ENCODE peak calls at places on chromosomes 13 and 19, in seven cellular contexts. J is ACHN; M is activated CD4-positive, alpha-beta T cell treated with anti-CD3 and anti-CD28 coated beads, Interleukin-2, amount 50 U/mL, for 1 hour; F is HT1080; E is cardiac muscle cell; L is ascending aorta; A is psoas muscle. O is an unnamed sample.

GRCh38 chr19:27691991-27692390 is 1521.0 kb downstream of the UQCRFS1 start:
- DNase-seq in M (no peak), L (no peak), A (no peak), J (no peak), E (no peak), F (peak; percentile 9), O (peak; percentile 24)

GRCh38 chr13:48160879-48161278 is 66.0 kb upstream of the MED4 start:
- DNase-seq in J (peak; percentile 73), L (no peak), F (peak; percentile 75), E (no peak), M (no peak), A (peak; percentile 66), O (peak; percentile 60)

GRCh38 chr19:28307963-28308362 is 905.0 kb downstream of the UQCRFS1 start:
- DNase-seq in L (no peak), A (no peak), E (no peak), M (no peak), J (no peak), F (no peak), O (no peak)

GRCh38 chr13:91346848-91347211 is 657 bp upstream of the MIR17HG start:
- DNase-seq in A (no peak), E (peak; percentile 45), M (peak; percentile 12), L (no peak), J (no peak), F (no peak), O (no peak)

GRCh38 chr13:51222510-51223283 is 499 bp downstream of the FAM124A start:
- DNase-seq in A (no peak), J (peak; percentile 4), M (no peak), E (peak; percentile 35), F (peak; percentile 15), L (no peak), O (no peak)

GRCh38 chr13:113920173-113920572 is 53.7 kb downstream of the C13orf46 start:
- DNase-seq in L (no peak), A (no peak), J (no peak), M (no peak), F (no peak), E (no peak), O (no peak)

GRCh38 chr19:1522838-1523237 is 1.0 kb upstream of the PLK5 start:
- DNase-seq in M (no peak), L (no peak), J (no peak), F (no peak), A (no peak), E (no peak), O (no peak)

GRCh38 chr13:35888327-35888940 is 242.7 kb downstream of the DCLK1 start:
- DNase-seq in M (no peak), J (no peak), F (no peak), L (no peak), E (no peak), A (no peak), O (peak; percentile 5)

GRCh38 chr13:76884571-76885202 is 1.5 kb downstream of the KCTD12 start:
- DNase-seq in J (peak; percentile 3), A (no peak), M (no peak), F (no peak), E (peak; percentile 1), L (no peak), O (no peak)

GRCh38 chr19:1259206-1259872 is 9.8 kb upstream of the CIRBP start:
- DNase-seq in M (peak; percentile 58), J (peak; percentile 60), A (peak; percentile 89), F (peak; percentile 79), E (no peak), L (no peak), O (peak; percentile 84)

GRCh38 chr19:56840452-56841193 is at the start of the genes PEG3 and ZIM2:
- DNase-seq in M (no peak), J (no peak), E (no peak), A (peak; percentile 73), F (no peak), L (peak; percentile 12), O (no peak)

GRCh38 chr19:6806488-6806887 is 34.0 kb downstream of the VAV1 start:
- DNase-seq in M (no peak), J (no peak), A (no peak), E (no peak), F (no peak), L (no peak), O (peak; percentile 37)

GRCh38 chr19:35903550-35904179 is 1.3 kb downstream of the HCST start:
- DNase-seq in F (peak; percentile 77), A (peak; percentile 85), E (peak; percentile 65), M (peak; percentile 85), J (no peak), L (peak; percentile 82), O (no peak)

GRCh38 chr19:11560404-11560988 is 1.5 kb upstream of the ELOF1 start:
- DNase-seq in F (peak; percentile 63), L (no peak), J (peak; percentile 58), E (peak; percentile 88), M (peak; percentile 46), A (no peak), O (peak; percentile 76)

GRCh38 chr13:110089815-110090214 is 217.1 kb downstream of the COL4A1 start:
- DNase-seq in M (no peak), A (no peak), F (no peak), J (peak; percentile 14), E (no peak), L (no peak), O (no peak)

GRCh38 chr19:47523473-47523872 is 8.6 kb upstream of the NAPA start:
- DNase-seq in L (no peak), J (no peak), E (no peak), M (no peak), A (no peak), F (no peak), O (no peak)

GRCh38 chr19:19274716-19275115 is 1.6 kb upstream of the TM6SF2 start:
- DNase-seq in L (no peak), A (no peak), J (no peak), M (no peak), E (no peak), F (no peak), O (no peak)

GRCh38 chr13:85108356-85108755 is 690.9 kb downstream of the SLITRK6 start:
- DNase-seq in J (no peak), M (no peak), L (no peak), F (no peak), E (no peak), A (no peak), O (no peak)

GRCh38 chr19:55418185-55418584 is 10.6 kb upstream of the UBE2S start:
- DNase-seq in E (peak; percentile 85), F (peak; percentile 84), M (peak; percentile 48), A (no peak), L (no peak), J (peak; percentile 75), O (peak; percentile 90)

GRCh38 chr19:50695251-50696064 is 24.1 kb downstream of the SHANK1 start:
- DNase-seq in M (no peak), E (peak; percentile 73), A (peak; percentile 45), L (no peak), J (peak; percentile 24), F (no peak), O (no peak)

GRCh38 chr19:46698395-46699321 is 18.3 kb downstream of the PRKD2 start:
- DNase-seq in M (no peak), L (no peak), J (no peak), A (no peak), E (no peak), F (no peak), O (no peak)

GRCh38 chr19:11141937-11142527 is 13.6 kb downstream of the SPC24 start:
- DNase-seq in A (no peak), E (no peak), M (no peak), L (no peak), F (no peak), J (peak; percentile 32), O (peak; percentile 59)

GRCh38 chr13:100363874-100364273 is 224.7 kb downstream of the GGACT start:
- DNase-seq in E (no peak), L (no peak), M (no peak), A (no peak), J (no peak), F (no peak), O (peak; percentile 58)

GRCh38 chr19:50703915-50704548 is 15.6 kb downstream of the SHANK1 start:
- DNase-seq in A (peak; percentile 30), E (peak; percentile 55), L (no peak), F (peak; percentile 61), M (no peak), J (no peak), O (no peak)

GRCh38 chr19:19109601-19110000 is 28.7 kb downstream of the TMEM161A start:
- DNase-seq in E (no peak), F (no peak), A (no peak), L (no peak), J (no peak), M (no peak), O (no peak)

GRCh38 chr19:35142531-35143230 is 374 bp upstream of the FXYD7 start:
- DNase-seq in J (peak; percentile 59), E (peak; percentile 75), M (peak; percentile 79), F (no peak), L (no peak), A (peak; percentile 72), O (no peak)

GRCh38 chr13:80040219-80040976 is 300.5 kb downstream of the SPRY2 start:
- DNase-seq in F (peak; percentile 99), J (peak; percentile 90), A (no peak), E (no peak), M (no peak), L (no peak), O (peak; percentile 96)

O was measured in A172.